ENCODE peak calls at places on chromosomes 4 and X, in eight cellular contexts. C is stimulated activated CD4-positive, alpha-beta T cell treated with anti-CD3 and anti-CD28 coated beads, Interleukin-2, amount 100 ng/mL, for 24 hours; P is astrocyte; X is T-helper 2 cell; R is NCI-H345; Q is NCI-H2171 treated with DMSO at 0.1 percent for 48 hours; O is NCI-H748 treated with DMSO at 0.1 percent for 48 hours; L is Daoy. K is an unnamed sample.

GRCh38 chr4:114924311-114924710 is 189.1 kb downstream of the NDST4 start:
- DNase-seq in O (no peak), Q (no peak), P (no peak), X (no peak), L (no peak), C (no peak), R (no peak), K (no peak)

GRCh38 chrX:43703211-43703791 is 47.2 kb downstream of the MAOA start:
- DNase-seq in R (no peak), P (peak; percentile 58), Q (no peak), L (peak; percentile 35), C (no peak), X (peak; percentile 15), O (no peak), K (no peak)

GRCh38 chr4:67909910-67910905 is 26.4 kb upstream of the TMPRSS11D start:
- DNase-seq in Q (no peak), X (peak; percentile 12), O (no peak), L (no peak), R (no peak), P (no peak), C (no peak), K (no peak)

GRCh38 chrX:81195712-81196111 is 6.0 kb downstream of the HMGN5 start:
- DNase-seq in O (peak; percentile 8), Q (peak; percentile 16), P (peak; percentile 5), L (peak; percentile 21), R (peak; percentile 28), C (peak; percentile 65), X (peak; percentile 54), K (peak; percentile 1)

GRCh38 chr4:123750044-123750443 is 353.4 kb downstream of the SPRY1 start:
- DNase-seq in X (no peak), C (no peak), O (no peak), L (peak; percentile 8), R (no peak), Q (no peak), P (no peak), K (no peak)

GRCh38 chr4:53315300-53315699 is 50.6 kb downstream of the SCFD2 start:
- DNase-seq in L (no peak), X (peak; percentile 24), Q (no peak), P (no peak), O (no peak), R (no peak), C (no peak), K (no peak)

GRCh38 chr4:85825937-85826678 is 351.2 kb downstream of the ARHGAP24 start:
- DNase-seq in O (no peak), C (no peak), P (peak; percentile 80), X (no peak), L (peak; percentile 27), R (peak; percentile 6), Q (peak; percentile 70), K (no peak)

GRCh38 chr4:142480244-142480643 is 365.9 kb downstream of the INPP4B start:
- DNase-seq in R (no peak), X (peak; percentile 23), O (no peak), Q (no peak), C (no peak), L (peak; percentile 55), P (peak; percentile 64), K (no peak)

GRCh38 chr4:40992472-40993298 is 221.7 kb downstream of the APBB2 start:
- DNase-seq in X (peak; percentile 27), R (no peak), P (peak; percentile 87), C (no peak), Q (no peak), O (no peak), L (peak; percentile 75), K (no peak)

GRCh38 chrX:23668335-23668734 is 1.0 kb downstream of the PRDX4 start:
- DNase-seq in R (no peak), P (no peak), C (no peak), O (no peak), L (no peak), Q (no peak), X (no peak), K (no peak)

GRCh38 chr4:166421556-166422156 is 548.6 kb downstream of the TLL1 start:
- DNase-seq in O (no peak), R (no peak), L (peak; percentile 15), X (no peak), P (peak; percentile 84), C (no peak), Q (no peak), K (no peak)

GRCh38 chr4:107153228-107153627 is 117.1 kb upstream of the DKK2 start:
- DNase-seq in L (peak; percentile 9), R (no peak), C (no peak), Q (no peak), X (no peak), O (no peak), P (no peak), K (no peak)

GRCh38 chr4:183130328-183131155 is 31.5 kb downstream of the WWC2 start:
- DNase-seq in C (no peak), O (peak; percentile 49), L (no peak), X (no peak), R (peak; percentile 82), Q (no peak), P (peak; percentile 71), K (no peak)

GRCh38 chr4:3766207-3766790 is at the start of gene ADRA2C:
- DNase-seq in X (peak; percentile 30), R (peak; percentile 37), Q (no peak), O (no peak), L (peak; percentile 25), C (no peak), P (no peak), K (no peak)

GRCh38 chr4:5381981-5382441 is 326.3 kb downstream of the EVC2 start:
- DNase-seq in O (no peak), C (no peak), Q (no peak), P (peak; percentile 51), R (no peak), L (peak; percentile 67), X (no peak), K (no peak)

GRCh38 chr4:77692847-77693432 is 87.3 kb downstream of the CXCL13 start:
- DNase-seq in P (no peak), Q (no peak), O (no peak), R (no peak), L (no peak), X (no peak), C (no peak), K (no peak)

GRCh38 chrX:137565318-137565904 is 516 bp upstream of the ZIC3 start:
- DNase-seq in P (no peak), Q (no peak), X (no peak), R (no peak), C (no peak), O (peak; percentile 25), L (no peak), K (no peak)

GRCh38 chrX:150765237-150765636 is 72.0 kb downstream of the MTMR1 start:
- DNase-seq in L (no peak), O (no peak), X (no peak), R (no peak), C (no peak), Q (no peak), P (no peak), K (no peak)

GRCh38 chr4:12615822-12616221 is 868.3 kb downstream of the RAB28 start:
- DNase-seq in L (no peak), Q (no peak), R (no peak), X (no peak), O (no peak), P (no peak), C (no peak), K (no peak)